ENCODE peak calls at places on chromosome 21, in seven cellular contexts. One of them, this sample, is unnamed.

GRCh38 chr21:35273331-35273730 is 224.2 kb upstream of the RUNX1 start:
- DNase-seq in fibroblast of mammary gland: no peak
- DNase-seq in breast epithelium: no peak
- DNase-seq in BJ: no peak
- DNase-seq in brain microvascular endothelial cell: no peak
- DNase-seq in body of pancreas: no peak
- DNase-seq in A549: no peak
- DNase-seq in this sample: peak; percentile 28

GRCh38 chr21:39669976-39670671 is 57.4 kb downstream of the B3GALT5 start:
- DNase-seq in fibroblast of mammary gland: no peak
- DNase-seq in breast epithelium: no peak
- DNase-seq in BJ: no peak
- DNase-seq in brain microvascular endothelial cell: no peak
- DNase-seq in body of pancreas: peak; percentile 38
- DNase-seq in A549: no peak
- DNase-seq in this sample: no peak

GRCh38 chr21:26637346-26637745 is 64.3 kb upstream of the CYYR1 start:
- DNase-seq in fibroblast of mammary gland: no peak
- DNase-seq in breast epithelium: no peak
- DNase-seq in BJ: no peak
- DNase-seq in brain microvascular endothelial cell: no peak
- DNase-seq in body of pancreas: no peak
- DNase-seq in A549: no peak
- DNase-seq in this sample: no peak

GRCh38 chr21:33849839-33850238 is 65.8 kb downstream of the ATP5PO start:
- DNase-seq in fibroblast of mammary gland: no peak
- DNase-seq in breast epithelium: no peak
- DNase-seq in BJ: no peak
- DNase-seq in brain microvascular endothelial cell: no peak
- DNase-seq in body of pancreas: no peak
- DNase-seq in A549: no peak
- DNase-seq in this sample: no peak

GRCh38 chr21:41751621-41752020 is 15.2 kb downstream of the RIPK4 start:
- DNase-seq in fibroblast of mammary gland: no peak
- DNase-seq in breast epithelium: peak; percentile 66
- DNase-seq in BJ: no peak
- DNase-seq in brain microvascular endothelial cell: no peak
- DNase-seq in body of pancreas: peak; percentile 57
- DNase-seq in A549: no peak
- DNase-seq in this sample: peak; percentile 63

GRCh38 chr21:19245188-19245580 is 841.6 kb upstream of the TMPRSS15 start:
- DNase-seq in fibroblast of mammary gland: no peak
- DNase-seq in breast epithelium: no peak
- DNase-seq in BJ: no peak
- DNase-seq in brain microvascular endothelial cell: no peak
- DNase-seq in body of pancreas: no peak
- DNase-seq in A549: no peak
- DNase-seq in this sample: no peak

GRCh38 chr21:40011371-40011770 is 144.1 kb downstream of the PCP4 start:
- DNase-seq in fibroblast of mammary gland: no peak
- DNase-seq in breast epithelium: no peak
- DNase-seq in BJ: no peak
- DNase-seq in brain microvascular endothelial cell: no peak
- DNase-seq in body of pancreas: no peak
- DNase-seq in A549: no peak
- DNase-seq in this sample: peak; percentile 25

GRCh38 chr21:26159869-26160268 is 10.7 kb downstream of the APP start:
- DNase-seq in fibroblast of mammary gland: no peak
- DNase-seq in breast epithelium: no peak
- DNase-seq in BJ: no peak
- DNase-seq in brain microvascular endothelial cell: no peak
- DNase-seq in body of pancreas: no peak
- DNase-seq in A549: no peak
- DNase-seq in this sample: no peak

GRCh38 chr21:21230672-21231071 is 232.5 kb downstream of the NCAM2 start:
- DNase-seq in fibroblast of mammary gland: peak; percentile 19
- DNase-seq in breast epithelium: no peak
- DNase-seq in BJ: no peak
- DNase-seq in brain microvascular endothelial cell: no peak
- DNase-seq in body of pancreas: no peak
- DNase-seq in A549: no peak
- DNase-seq in this sample: peak; percentile 46

GRCh38 chr21:33643658-33644311 is 1.5 kb downstream of the ITSN1 start:
- DNase-seq in fibroblast of mammary gland: peak; percentile 40
- DNase-seq in breast epithelium: no peak
- DNase-seq in BJ: no peak
- DNase-seq in brain microvascular endothelial cell: no peak
- DNase-seq in body of pancreas: no peak
- DNase-seq in A549: no peak
- DNase-seq in this sample: peak; percentile 26

GRCh38 chr21:14987370-14988170 is 77.2 kb downstream of the NRIP1 start:
- DNase-seq in fibroblast of mammary gland: no peak
- DNase-seq in breast epithelium: no peak
- DNase-seq in BJ: no peak
- DNase-seq in brain microvascular endothelial cell: no peak
- DNase-seq in body of pancreas: no peak
- DNase-seq in A549: no peak
- DNase-seq in this sample: no peak

GRCh38 chr21:17513214-17514123 is 626 bp downstream of the CXADR start:
- DNase-seq in fibroblast of mammary gland: peak; percentile 16
- DNase-seq in breast epithelium: no peak
- DNase-seq in BJ: no peak
- DNase-seq in brain microvascular endothelial cell: peak; percentile 20
- DNase-seq in body of pancreas: peak; percentile 66
- DNase-seq in A549: no peak
- DNase-seq in this sample: peak; percentile 60

GRCh38 chr21:35072960-35073359 is 23.9 kb upstream of the RUNX1 start:
- DNase-seq in fibroblast of mammary gland: no peak
- DNase-seq in breast epithelium: no peak
- DNase-seq in BJ: no peak
- DNase-seq in brain microvascular endothelial cell: no peak
- DNase-seq in body of pancreas: no peak
- DNase-seq in A549: no peak
- DNase-seq in this sample: peak; percentile 37

GRCh38 chr21:36463991-36464390 is 15.9 kb downstream of the CLDN14 start:
- DNase-seq in fibroblast of mammary gland: no peak
- DNase-seq in breast epithelium: no peak
- DNase-seq in BJ: no peak
- DNase-seq in brain microvascular endothelial cell: no peak
- DNase-seq in body of pancreas: no peak
- DNase-seq in A549: no peak
- DNase-seq in this sample: no peak

GRCh38 chr21:36065497-36066036 is 4.3 kb upstream of the CBR1 start:
- DNase-seq in fibroblast of mammary gland: peak; percentile 80
- DNase-seq in breast epithelium: no peak
- DNase-seq in BJ: no peak
- DNase-seq in brain microvascular endothelial cell: peak; percentile 36
- DNase-seq in body of pancreas: peak; percentile 45
- DNase-seq in A549: no peak
- DNase-seq in this sample: peak; percentile 43

GRCh38 chr21:34567574-34567973 is 47.3 kb downstream of the RCAN1 start:
- DNase-seq in fibroblast of mammary gland: no peak
- DNase-seq in breast epithelium: no peak
- DNase-seq in BJ: no peak
- DNase-seq in brain microvascular endothelial cell: no peak
- DNase-seq in body of pancreas: no peak
- DNase-seq in A549: no peak
- DNase-seq in this sample: no peak

GRCh38 chr21:35212393-35213127 is 163.5 kb upstream of the RUNX1 start:
- DNase-seq in fibroblast of mammary gland: peak; percentile 79
- DNase-seq in breast epithelium: no peak
- DNase-seq in BJ: peak; percentile 42
- DNase-seq in brain microvascular endothelial cell: no peak
- DNase-seq in body of pancreas: no peak
- DNase-seq in A549: no peak
- DNase-seq in this sample: no peak

GRCh38 chr21:21007606-21008005 is 9.4 kb downstream of the NCAM2 start:
- DNase-seq in fibroblast of mammary gland: no peak
- DNase-seq in breast epithelium: no peak
- DNase-seq in BJ: peak; percentile 5
- DNase-seq in brain microvascular endothelial cell: no peak
- DNase-seq in body of pancreas: no peak
- DNase-seq in A549: no peak
- DNase-seq in this sample: no peak

GRCh38 chr21:27268290-27268689 is 301.4 kb upstream of the ADAMTS5 start:
- DNase-seq in fibroblast of mammary gland: peak; percentile 78
- DNase-seq in breast epithelium: no peak
- DNase-seq in BJ: peak; percentile 47
- DNase-seq in brain microvascular endothelial cell: peak; percentile 33
- DNase-seq in body of pancreas: no peak
- DNase-seq in A549: no peak
- DNase-seq in this sample: no peak

GRCh38 chr21:15138475-15138874 is 73.7 kb upstream of the NRIP1 start:
- DNase-seq in fibroblast of mammary gland: no peak
- DNase-seq in breast epithelium: no peak
- DNase-seq in BJ: no peak
- DNase-seq in brain microvascular endothelial cell: no peak
- DNase-seq in body of pancreas: peak; percentile 83
- DNase-seq in A549: no peak
- DNase-seq in this sample: no peak

DNA sequence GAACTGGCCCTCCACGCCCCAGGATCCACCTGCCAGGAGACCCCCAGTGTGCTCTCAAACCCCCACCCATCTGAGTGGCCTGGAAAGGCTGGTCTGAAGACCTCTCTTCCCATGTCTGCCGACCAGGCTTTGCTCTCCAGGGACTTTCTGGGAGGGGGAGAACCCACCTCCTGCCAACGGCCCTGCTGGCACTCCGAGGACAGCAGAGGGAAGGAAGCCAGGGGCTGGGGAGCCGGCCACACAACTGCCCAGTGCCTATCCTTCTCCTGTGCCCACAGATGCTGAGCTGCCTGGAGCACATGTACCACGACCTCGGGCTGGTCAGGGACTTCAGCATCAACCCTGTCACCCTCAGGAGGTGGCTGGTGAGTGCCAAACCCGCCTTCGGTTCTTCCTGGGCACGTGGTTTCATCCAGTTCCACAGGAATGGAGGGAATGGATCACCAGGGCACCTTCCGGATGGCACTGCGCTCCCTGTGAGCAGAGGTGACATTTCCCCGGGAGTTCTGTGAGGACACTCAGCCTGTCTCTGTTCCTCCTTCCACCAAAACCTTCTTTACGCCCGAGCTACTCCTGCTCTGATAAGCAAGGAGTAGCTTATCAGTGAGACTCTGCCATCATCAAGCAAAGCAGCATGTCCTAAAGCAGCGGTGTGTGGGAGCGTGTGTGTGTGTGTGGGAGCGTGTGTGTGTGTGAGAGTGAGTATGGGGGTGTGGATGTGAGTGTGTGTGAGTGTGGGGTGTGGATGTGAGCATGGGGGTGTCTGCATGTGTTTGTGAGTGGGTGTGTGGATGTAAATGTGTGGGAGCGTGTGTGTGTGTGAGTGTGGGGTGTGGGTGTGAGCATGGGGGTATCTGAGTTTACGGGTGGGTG is 105.5 kb downstream of the PDE9A start:
- DNase-seq in fibroblast of mammary gland: no peak
- DNase-seq in breast epithelium: no peak
- DNase-seq in BJ: no peak
- DNase-seq in brain microvascular endothelial cell: no peak
- DNase-seq in body of pancreas: no peak
- DNase-seq in A549: no peak
- DNase-seq in this sample: no peak
- H3K4me3 ChIP-seq in fibroblast of mammary gland: no peak overlapping the region
- H3K4me3 ChIP-seq in breast epithelium: no peak overlapping the region
- H3K4me3 ChIP-seq in BJ: no peak overlapping the region
- H3K4me3 ChIP-seq in brain microvascular endothelial cell: no peak overlapping the region
- H3K4me3 ChIP-seq in body of pancreas: no peak overlapping the region
- H3K4me3 ChIP-seq in A549: no peak overlapping the region
- H3K4me3 ChIP-seq in this sample: no peak overlapping the region

DNA sequence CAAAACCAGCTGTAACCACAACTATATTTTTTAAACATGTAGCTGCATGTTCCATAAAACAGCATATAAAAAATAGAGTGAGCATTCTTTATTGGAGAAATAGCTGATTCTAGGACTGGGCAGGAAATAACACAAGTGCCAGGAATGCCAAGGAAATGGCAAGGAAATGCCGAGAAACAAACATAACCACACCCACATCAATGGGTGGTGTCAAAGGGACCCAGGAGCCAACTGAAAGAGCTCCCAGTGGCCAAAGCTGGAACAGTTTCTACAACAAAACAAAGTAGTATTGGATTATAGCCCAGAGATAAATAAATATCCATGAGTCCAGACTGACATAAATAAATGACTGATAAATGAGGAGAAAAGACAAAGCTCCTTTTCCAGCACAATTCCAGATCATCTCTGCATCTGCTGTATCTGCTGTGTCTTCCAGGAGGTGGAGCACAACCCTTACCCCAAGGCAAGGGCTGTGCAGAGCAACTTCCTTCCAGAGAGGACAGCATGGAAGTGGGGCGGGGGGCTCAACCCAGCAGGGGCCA is 28.1 kb downstream of the ADARB1 start:
- DNase-seq in fibroblast of mammary gland: peak; percentile 32
- DNase-seq in breast epithelium: no peak
- DNase-seq in BJ: peak; percentile 27
- DNase-seq in brain microvascular endothelial cell: peak; percentile 22
- DNase-seq in body of pancreas: no peak
- DNase-seq in A549: peak; percentile 37
- DNase-seq in this sample: no peak
- H3K4me3 ChIP-seq in fibroblast of mammary gland: no peak overlapping the region
- H3K4me3 ChIP-seq in breast epithelium: no peak overlapping the region
- H3K4me3 ChIP-seq in BJ: no peak overlapping the region
- H3K4me3 ChIP-seq in brain microvascular endothelial cell: no peak overlapping the region
- H3K4me3 ChIP-seq in body of pancreas: no peak overlapping the region
- H3K4me3 ChIP-seq in A549: no peak overlapping the region
- H3K4me3 ChIP-seq in this sample: no peak overlapping the region

GRCh38 chr21:42923553-42924432 is 1.6 kb downstream of the ERVH48-1 start:
- DNase-seq in fibroblast of mammary gland: peak; percentile 86
- DNase-seq in breast epithelium: peak; percentile 70
- DNase-seq in BJ: peak; percentile 40
- DNase-seq in brain microvascular endothelial cell: peak; percentile 77
- DNase-seq in body of pancreas: peak; percentile 83
- DNase-seq in A549: peak; percentile 75
- DNase-seq in this sample: peak; percentile 92
- H3K4me3 ChIP-seq in fibroblast of mammary gland: no peak overlapping the region
- H3K4me3 ChIP-seq in breast epithelium: peak overlapping the region; percentile 52
- H3K4me3 ChIP-seq in BJ: no peak overlapping the region
- H3K4me3 ChIP-seq in brain microvascular endothelial cell: no peak overlapping the region
- H3K4me3 ChIP-seq in body of pancreas: no peak overlapping the region
- H3K4me3 ChIP-seq in A549: no peak overlapping the region
- H3K4me3 ChIP-seq in this sample: no peak overlapping the region

DNA sequence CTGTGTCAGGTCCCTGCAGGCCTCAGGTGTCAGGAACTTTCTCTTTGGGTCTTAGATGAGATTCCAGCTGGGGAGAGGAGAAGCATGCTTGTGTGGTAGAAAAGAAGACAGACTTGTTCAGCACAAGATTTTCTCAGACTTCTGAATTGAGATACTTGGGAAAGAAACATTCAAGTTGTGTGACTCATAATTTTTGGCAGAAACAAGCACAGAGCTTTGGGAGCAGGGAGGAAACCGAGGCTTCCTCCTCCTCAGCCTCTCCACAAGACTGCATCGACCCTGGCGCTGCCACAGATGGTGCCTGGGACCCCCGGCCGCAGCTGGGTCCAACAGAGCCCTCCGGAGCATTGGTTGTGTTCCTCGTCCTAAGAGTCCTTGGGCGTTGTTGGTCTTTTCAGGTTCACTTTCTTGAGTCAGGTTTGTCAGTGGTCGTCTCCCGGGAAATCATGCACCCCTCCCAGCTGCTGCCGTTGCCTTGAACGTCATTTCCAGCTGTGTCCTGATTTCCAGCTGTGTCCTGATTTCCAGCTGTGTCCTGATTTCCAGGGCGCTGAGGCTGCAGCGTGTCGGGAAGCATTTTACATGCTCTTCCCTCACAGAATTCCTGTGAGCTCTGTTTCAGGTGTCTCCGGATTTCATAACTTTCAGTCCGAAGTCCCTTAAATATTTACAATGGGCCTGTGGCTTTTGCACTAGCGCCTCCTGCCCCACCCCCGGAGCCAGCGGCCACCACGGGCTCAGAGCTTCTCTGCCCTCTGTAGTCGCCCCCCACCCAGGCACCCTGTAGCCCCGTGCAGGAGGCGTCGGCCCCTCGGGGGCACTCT is 66.5 kb downstream of the COL18A1 start:
- DNase-seq in fibroblast of mammary gland: peak; percentile 94
- DNase-seq in breast epithelium: no peak
- DNase-seq in BJ: peak; percentile 83
- DNase-seq in brain microvascular endothelial cell: peak; percentile 58
- DNase-seq in body of pancreas: no peak
- DNase-seq in A549: no peak
- DNase-seq in this sample: peak; percentile 75
- H3K4me3 ChIP-seq in fibroblast of mammary gland: peak overlapping the region; percentile 23
- H3K4me3 ChIP-seq in breast epithelium: peak overlapping the region; percentile 56
- H3K4me3 ChIP-seq in BJ: peak overlapping the region; percentile 5
- H3K4me3 ChIP-seq in brain microvascular endothelial cell: peak overlapping the region; percentile 22
- H3K4me3 ChIP-seq in body of pancreas: no peak overlapping the region
- H3K4me3 ChIP-seq in A549: no peak overlapping the region
- H3K4me3 ChIP-seq in this sample: no peak overlapping the region